ENCODE peak calls at places on chromosomes 13 and 19, in five cellular contexts. E is stomach, X is Peyer's patch, C is psoas muscle, J is endodermal cell. K is an unnamed sample. For H3K4me1, the result is how much of the 10 kb centered on the place peaks cover.

GRCh38 chr19:58455306-58455705 is 3.9 kb downstream of the ZNF324B start:
- DNase-seq in E (no peak), J (no peak), C (no peak), X (no peak), K (no peak)

GRCh38 chr13:77784531-77784930 is 87.0 kb downstream of the SLAIN1 start:
- DNase-seq in E (no peak), X (no peak), C (no peak), J (no peak), K (no peak)

GRCh38 chr19:17703823-17704463 is 15.3 kb upstream of the MAP1S start:
- DNase-seq in J (peak), C (peak), X (peak), E (peak), K (peak)

GRCh38 chr19:1026189-1027019 is at the start of gene CNN2:
- DNase-seq in J (peak), E (peak), X (peak), C (peak), K (peak)

GRCh38 chr19:48600679-48601382 is 5.7 kb upstream of the SPACA4 start:
- DNase-seq in E (no peak), C (no peak), X (no peak), J (no peak), K (no peak)

GRCh38 chr13:31765441-31765840 is 26.1 kb downstream of the RXFP2 start:
- DNase-seq in C (no peak), X (no peak), E (no peak), J (no peak), K (no peak)

GRCh38 chr13:79904581-79904980 is 423.6 kb downstream of the NDFIP2 start:
- DNase-seq in E (no peak), C (no peak), J (no peak), X (no peak), K (peak)

GRCh38 chr13:46405457-46405856 is 18.4 kb upstream of the RUBCNL start:
- DNase-seq in J (no peak), E (no peak), X (no peak), C (no peak), K (no peak)

GRCh38 chr13:54989418-54989817 is 1960.8 kb downstream of the OLFM4 start:
- DNase-seq in X (no peak), J (no peak), E (no peak), C (no peak), K (no peak)

GRCh38 chr13:98405690-98406344 is 171.1 kb downstream of the STK24 start:
- DNase-seq in E (no peak), C (no peak), J (no peak), X (no peak), K (no peak)

GRCh38 chr13:27425918-27426630 is 1.7 kb downstream of the GTF3A start:
- DNase-seq in X (peak), E (peak), C (peak), J (peak), K (peak)

GRCh38 chr19:55545913-55546495 is 661 bp upstream of the SBK3 start:
- DNase-seq in X (no peak), E (no peak), C (no peak), J (no peak), K (no peak)

GRCh38 chr19:49809155-49809986 is 3.7 kb downstream of the FUZ start:
- DNase-seq in E (peak), C (peak), J (peak), X (peak), K (no peak)

GRCh38 chr13:36536546-36536945 is 104.3 kb downstream of the CCNA1 start:
- DNase-seq in C (no peak), J (no peak), X (no peak), E (no peak), K (peak)

GRCh38 chr13:28000567-28000966 is 12.1 kb upstream of the URAD start:
- DNase-seq in E (no peak), X (no peak), J (peak), C (no peak), K (no peak)

GRCh38 chr19:16037424-16038195 is 38.7 kb upstream of the TPM4 start:
- DNase-seq in E (no peak), J (peak), X (no peak), C (no peak), K (peak)

GRCh38 chr13:71754407-71754974 is 112.5 kb downstream of the DACH1 start:
- DNase-seq in J (no peak), C (no peak), X (no peak), E (no peak), K (peak)

GRCh38 chr13:48319458-48320395 is 16.2 kb downstream of the RB1 start:
- DNase-seq in X (no peak), E (no peak), J (no peak), C (no peak), K (no peak)

GRCh38 chr13:27607125-27607524 is 13.2 kb downstream of the LNX2 start:
- DNase-seq in E (no peak), C (no peak), J (no peak), X (no peak), K (peak)

GRCh38 chr19:37931941-37932655 is 25.1 kb downstream of the SIPA1L3 start:
- DNase-seq in C (peak), X (peak), E (peak), J (peak), K (peak)

GRCh38 chr13:76943646-76944045 is 4.7 kb upstream of the ACOD1 start:
- DNase-seq in E (no peak), C (no peak), X (no peak), J (no peak), K (no peak)

DNA sequence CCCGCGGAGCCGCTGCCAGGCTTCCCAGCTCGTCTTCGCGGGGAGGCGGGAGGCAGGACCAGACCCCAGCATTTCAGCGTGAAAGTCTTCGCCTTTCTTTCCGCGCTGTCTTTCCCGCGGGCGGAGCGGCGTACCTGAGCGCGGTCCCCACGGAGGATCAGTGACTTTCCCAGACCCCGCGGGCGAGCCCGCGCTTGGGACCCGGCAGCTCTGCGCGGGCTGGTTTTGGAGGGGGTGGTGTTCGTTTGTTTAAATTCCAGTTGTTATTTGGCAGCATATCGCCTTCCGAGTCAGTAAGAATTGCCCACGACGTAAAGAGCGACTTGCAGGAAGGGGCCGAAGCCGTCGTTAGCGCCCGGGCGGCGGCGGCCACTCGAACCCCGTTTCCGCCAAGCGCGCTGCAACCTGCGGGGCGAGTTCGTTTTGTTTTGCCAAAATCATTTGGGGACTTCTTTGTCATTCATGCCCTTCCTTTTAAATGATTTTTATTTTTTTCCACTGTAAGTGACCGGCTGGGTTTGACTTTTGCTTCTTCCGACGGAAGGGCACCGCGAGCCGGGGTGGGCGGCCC is 76.1 kb downstream of the ZIC5 start:
- DNase-seq in E (no peak), X (no peak), C (no peak), J (peak), K (no peak)
- H3K4me3 ChIP-seq in E (peak), X (peak), C (peak), J (peak), K (no peak)

GRCh38 chr13:104832265-104832664 is 1703.2 kb downstream of the EFNB2 start:
- DNase-seq in J (no peak), X (no peak), C (no peak), E (no peak), K (peak)
- H3K4me1 ChIP-seq in J (under half), X (under half), C (under half), E (under half), K (under half)

GRCh38 chr19:6239401-6239844 is 40.4 kb downstream of the MLLT1 start:
- DNase-seq in C (no peak), J (no peak), E (peak), X (no peak), K (no peak)
- H3K27ac ChIP-seq in C (peak), J (no peak), E (peak), X (no peak), K (no peak)

DNA sequence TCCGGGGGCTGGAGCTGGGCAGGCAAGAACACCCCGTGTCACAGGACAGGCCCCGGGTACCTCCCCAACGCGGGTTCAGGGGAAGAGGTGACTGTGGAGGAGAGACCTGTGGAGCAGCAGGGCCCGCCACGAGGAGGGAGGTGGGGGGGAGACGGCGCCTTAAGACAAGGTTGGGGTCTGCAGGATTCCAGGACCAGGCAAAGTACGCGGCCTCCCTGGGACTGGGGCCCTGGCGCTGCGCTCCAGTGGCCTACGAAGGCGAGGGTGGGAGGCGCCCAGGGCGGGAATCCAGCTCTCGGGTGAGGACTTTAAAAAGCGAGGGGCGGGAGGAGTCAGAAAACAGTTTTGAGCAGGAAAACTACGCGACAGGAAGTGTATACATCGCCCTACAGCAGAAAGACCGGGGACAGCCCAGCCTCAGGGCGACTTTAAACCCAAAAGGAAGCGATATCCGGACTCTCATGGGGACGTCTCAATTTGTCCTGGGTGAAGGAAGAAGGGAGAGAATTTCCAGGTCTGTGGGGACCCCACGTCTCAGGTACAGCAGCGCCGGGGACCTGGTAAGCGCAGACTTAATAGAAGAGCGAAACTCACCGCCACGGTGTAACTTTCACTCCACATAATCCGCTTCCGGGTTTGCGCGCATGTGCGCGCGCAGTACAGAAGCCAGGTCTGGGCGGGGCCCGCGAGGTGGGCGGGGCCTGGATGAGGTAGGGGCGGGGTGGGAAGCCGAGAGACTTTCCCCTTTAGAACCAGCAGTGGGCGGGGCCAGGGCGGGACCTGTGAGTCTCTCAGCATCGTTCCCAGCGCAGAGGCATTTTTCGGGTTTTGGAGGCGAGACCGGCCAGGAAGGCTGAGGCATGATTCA is at the start of gene ZNF83:
- DNase-seq in C (peak), E (peak), X (peak), J (peak), K (peak)
- H3K4me3 ChIP-seq in C (peak), E (peak), X (peak), J (peak), K (peak)